ENCODE peak calls at places on chromosomes 1 and 21, in six cellular contexts. U is heart right ventricle; R is right atrium auricular region; W is naive thymus-derived CD4-positive, alpha-beta T cell; H is fibroblast of lung; O is CD8-positive, alpha-beta memory T cell. Y is an unnamed sample.

GRCh38 chr1:214215583-214215982 is 65.4 kb upstream of the SMYD2 start:
- DNase-seq in W (no peak), H (no peak), R (no peak), O (no peak), U (no peak), Y (no peak)

GRCh38 chr1:225885336-225885735 is 3.2 kb upstream of the TMEM63A start:
- DNase-seq in O (no peak), H (no peak), R (no peak), W (no peak), U (no peak), Y (no peak)

GRCh38 chr1:19315378-19316206 is 3.5 kb downstream of the SLC66A1 start:
- DNase-seq in O (peak; percentile 8), U (no peak), R (no peak), W (no peak), H (peak; percentile 39), Y (no peak)

GRCh38 chr1:30852026-30852425 is 56.5 kb downstream of the SDC3 start:
- DNase-seq in H (peak; percentile 48), R (peak; percentile 81), W (no peak), U (peak; percentile 68), O (no peak), Y (no peak)

GRCh38 chr1:119132179-119132578 is 8.3 kb downstream of the WARS2 start:
- DNase-seq in H (no peak), R (no peak), U (no peak), O (no peak), W (no peak), Y (no peak)

GRCh38 chr1:212594640-212595039 is 13.9 kb upstream of the ATF3 start:
- DNase-seq in U (no peak), R (no peak), W (no peak), O (no peak), H (no peak), Y (no peak)

GRCh38 chr1:67923074-67923473 is 89.8 kb upstream of the GNG12 start:
- DNase-seq in H (no peak), O (no peak), W (no peak), R (no peak), U (no peak), Y (no peak)

GRCh38 chr1:28591708-28592313 is at the start of gene RAB42:
- DNase-seq in H (peak; percentile 23), W (no peak), R (no peak), O (no peak), U (peak; percentile 42), Y (peak; percentile 70)

GRCh38 chr1:183958958-183959357 is 78.6 kb downstream of the COLGALT2 start:
- DNase-seq in H (no peak), U (no peak), W (no peak), O (no peak), R (no peak), Y (no peak)

GRCh38 chr1:229940689-229941088 is 126.3 kb upstream of the GALNT2 start:
- DNase-seq in R (no peak), O (no peak), W (no peak), U (no peak), H (no peak), Y (no peak)

GRCh38 chr1:37947364-37947763 is 511 bp upstream of the INPP5B start:
- DNase-seq in U (no peak), H (no peak), O (no peak), W (no peak), R (no peak), Y (no peak)

GRCh38 chr21:44013380-44014088 is 1.4 kb downstream of the TRAPPC10 start:
- DNase-seq in W (peak; percentile 47), O (no peak), H (no peak), U (no peak), R (no peak), Y (no peak)

GRCh38 chr1:107952989-107953388 is 12.0 kb downstream of the VAV3 start:
- DNase-seq in W (no peak), R (no peak), U (no peak), O (no peak), H (no peak), Y (no peak)

GRCh38 chr1:80624682-80625081 is 1176.1 kb upstream of the ADGRL2 start:
- DNase-seq in R (no peak), W (no peak), O (no peak), H (no peak), U (no peak), Y (no peak)

GRCh38 chr1:150810958-150811676 is 3.1 kb upstream of the CTSK start:
- DNase-seq in R (no peak), U (no peak), O (no peak), H (no peak), W (no peak), Y (no peak)

GRCh38 chr1:150808851-150809250 is 791 bp upstream of the CTSK start:
- DNase-seq in R (no peak), W (no peak), U (no peak), H (peak; percentile 33), O (no peak), Y (no peak)

GRCh38 chr1:150815871-150816270 is 7.8 kb upstream of the CTSK start:
- DNase-seq in W (no peak), O (no peak), U (no peak), R (no peak), H (no peak), Y (no peak)

GRCh38 chr1:150809651-150810050 is 1.6 kb upstream of the CTSK start:
- DNase-seq in W (no peak), R (no peak), U (no peak), O (no peak), H (peak; percentile 72), Y (no peak)

DNA sequence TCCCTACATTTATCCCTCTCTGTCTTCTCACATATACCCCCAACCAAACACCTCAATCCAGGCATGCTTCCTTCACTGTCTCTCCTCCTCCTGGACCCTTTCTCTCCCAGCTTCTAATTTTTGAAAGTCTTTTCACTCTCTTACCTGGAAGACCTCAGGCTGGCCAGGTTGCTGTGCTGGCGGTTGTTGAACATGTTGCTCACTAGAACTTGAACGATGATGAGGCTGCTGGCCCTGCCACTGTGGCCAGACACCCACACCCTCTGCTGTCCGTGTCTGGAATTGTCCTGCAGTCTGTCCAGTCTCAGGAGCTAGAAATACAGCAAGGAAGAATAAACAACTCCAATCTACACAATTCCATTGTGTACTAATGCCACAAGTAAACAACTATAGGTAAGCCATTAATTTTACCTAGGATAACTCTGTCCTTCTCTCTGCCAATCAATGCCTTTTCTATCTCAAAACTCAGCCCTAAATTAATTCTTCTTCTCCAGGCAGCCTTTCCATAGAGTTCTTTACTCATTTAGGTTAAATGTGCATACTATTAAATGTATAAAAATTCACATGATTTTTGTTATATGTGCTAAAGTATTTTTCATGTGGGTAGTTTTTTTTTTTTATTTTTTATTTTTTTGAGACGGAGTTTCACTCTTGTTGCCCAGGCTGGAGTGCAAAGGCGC is 5.1 kb upstream of the CTSK start:
- DNase-seq in O (no peak), H (peak; percentile 72), R (peak; percentile 66), U (peak; percentile 45), W (no peak), Y (no peak)
- H3K36me3 ChIP-seq in O (peaks cover 36% of the 10 kb centered on the region), H (peaks cover 10% of the 10 kb centered on the region), R (peaks cover 74% of the 10 kb centered on the region), U (peaks cover 84% of the 10 kb centered on the region), W (peaks cover 72% of the 10 kb centered on the region), Y (peaks cover 67% of the 10 kb centered on the region)

DNA sequence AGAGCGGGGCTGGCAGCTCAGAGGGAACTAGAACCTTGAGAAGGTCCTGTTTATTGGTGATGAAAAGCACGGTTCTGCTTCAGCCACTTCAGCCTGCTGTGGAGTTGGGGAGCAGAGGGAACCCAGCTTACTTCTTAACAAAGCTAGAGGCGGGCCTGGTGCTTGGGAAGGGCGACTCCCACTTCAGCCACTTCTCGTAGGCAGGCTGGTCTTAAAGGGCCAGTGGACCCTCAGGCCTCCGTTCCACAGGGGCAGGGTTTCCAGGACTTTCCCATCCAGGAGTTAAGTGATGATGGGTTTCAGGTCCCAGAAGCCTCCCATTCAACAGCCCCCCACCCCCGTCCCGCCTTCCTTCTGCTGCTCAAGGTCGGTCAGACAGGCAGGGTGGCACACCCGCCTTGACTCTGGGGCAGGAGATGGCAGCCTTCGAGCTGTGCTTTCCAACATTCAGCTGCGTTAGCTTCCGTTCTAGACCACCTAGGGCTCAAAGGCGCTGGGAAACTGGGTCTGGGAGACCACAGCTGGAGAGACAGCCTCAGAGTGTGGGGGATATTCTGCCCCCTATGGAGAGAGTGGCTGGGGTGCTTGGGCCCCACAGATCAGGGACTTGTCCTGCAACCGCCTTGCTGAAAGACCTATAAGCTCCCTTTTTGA is 3.4 kb downstream of the RUNX3 start:
- DNase-seq in U (no peak), O (peak; percentile 51), R (no peak), W (no peak), H (no peak), Y (no peak)
- H3K9me3 ChIP-seq in U (no peaks in the 10 kb centered on the region), O (no peaks in the 10 kb centered on the region), R (no peaks in the 10 kb centered on the region), W (no peaks in the 10 kb centered on the region), H (no peaks in the 10 kb centered on the region), Y (no peaks in the 10 kb centered on the region)

GRCh38 chr21:41805038-41805437 is 38.2 kb upstream of the RIPK4 start:
- DNase-seq in H (no peak), W (no peak), O (no peak), R (no peak), U (no peak), Y (no peak)

GRCh38 chr21:41806773-41807172 is 39.9 kb upstream of the RIPK4 start:
- DNase-seq in R (no peak), W (no peak), H (no peak), U (no peak), O (no peak), Y (no peak)

GRCh38 chr21:41803316-41803715 is 36.5 kb upstream of the RIPK4 start:
- DNase-seq in O (no peak), H (no peak), R (no peak), U (no peak), W (no peak), Y (no peak)

GRCh38 chr21:41804381-41804780 is 37.5 kb upstream of the RIPK4 start:
- DNase-seq in O (no peak), H (no peak), U (no peak), W (no peak), R (no peak), Y (no peak)

DNA sequence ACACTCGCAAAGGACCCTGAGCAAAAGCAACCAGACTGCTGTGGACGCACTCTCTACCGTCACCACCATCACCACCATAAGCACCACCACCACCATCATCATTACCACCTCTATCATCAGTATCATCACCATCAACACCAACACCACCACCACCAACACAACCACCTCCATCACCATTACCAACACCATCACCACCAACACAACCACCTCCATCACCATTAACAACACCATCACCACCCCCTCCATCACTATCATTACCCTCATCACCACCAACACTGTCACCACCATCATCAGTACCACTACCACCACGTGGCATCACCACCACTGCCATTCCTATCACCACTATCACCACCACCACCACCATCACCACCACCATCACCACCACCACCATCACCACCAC is 38.8 kb upstream of the RIPK4 start:
- DNase-seq in H (no peak), W (no peak), R (no peak), O (no peak), U (no peak), Y (no peak)
- H3K36me3 ChIP-seq in H (peaks cover 12% of the 10 kb centered on the region), W (peaks cover 59% of the 10 kb centered on the region), R (peaks cover 21% of the 10 kb centered on the region), O (peaks cover 10% of the 10 kb centered on the region), U (peaks cover 35% of the 10 kb centered on the region), Y (peaks cover 21% of the 10 kb centered on the region)

GRCh38 chr1:110962892-110963665 is 643 bp downstream of the LRIF1 start:
- DNase-seq in H (peak; percentile 88), W (peak; percentile 62), O (peak; percentile 75), U (peak; percentile 48), R (peak; percentile 63), Y (no peak)
- H3K9me3 ChIP-seq in H (no peaks in the 10 kb centered on the region), W (peaks cover 4% of the 10 kb centered on the region), O (peaks cover 9% of the 10 kb centered on the region), U (peaks cover 6% of the 10 kb centered on the region), R (no peaks in the 10 kb centered on the region), Y (no peaks in the 10 kb centered on the region)

Y was measured in ascending aorta.